ENCODE peak calls at places on chromosome 16, in five cellular contexts. E is AG04450, G is progenitor cell of endocrine pancreas, K is HL-60, H is GM10248. L is an unnamed sample.

GRCh38 chr16:48535831-48536599 is 74.0 kb downstream of the N4BP1 start:
- DNase-seq in H (peak), K (peak), G (no peak), E (no peak), L (peak)

GRCh38 chr16:21222495-21223337 is 10.8 kb upstream of the ANKS4B start:
- DNase-seq in K (no peak), H (no peak), G (no peak), E (no peak), L (no peak)

GRCh38 chr16:66740010-66740409 is 11.4 kb downstream of the DYNC1LI2 start:
- DNase-seq in H (peak), K (no peak), G (no peak), E (no peak), L (no peak)

GRCh38 chr16:81711609-81712329 is 67.3 kb upstream of the PLCG2 start:
- DNase-seq in K (no peak), G (no peak), E (peak), H (no peak), L (no peak)

GRCh38 chr16:66446737-66447136 is 19.6 kb downstream of the BEAN1 start:
- DNase-seq in E (no peak), G (no peak), K (no peak), H (no peak), L (no peak)

GRCh38 chr16:77807071-77807470 is 18.7 kb downstream of the VAT1L start:
- DNase-seq in K (no peak), G (no peak), E (no peak), H (no peak), L (no peak)

GRCh38 chr16:12157510-12158093 is 181.1 kb downstream of the SNX29 start:
- DNase-seq in E (no peak), H (no peak), K (no peak), G (no peak), L (no peak)

GRCh38 chr16:84922351-84923135 is 88.8 kb downstream of the ZDHHC7 start:
- DNase-seq in E (no peak), G (no peak), K (no peak), H (no peak), L (no peak)

GRCh38 chr16:57781741-57782606 is 20.3 kb downstream of the KIFC3 start:
- DNase-seq in H (no peak), G (no peak), K (no peak), E (no peak), L (no peak)
- TF ChIP-seq CTCF in H (no peak), G (no peak), K (no peak), E (no peak), L (no peak)

GRCh38 chr16:1468456-1468855 is 6.4 kb downstream of the CLCN7 start:
- DNase-seq in H (no peak), K (no peak), E (no peak), G (no peak), L (no peak)
- TF ChIP-seq CTCF in H (no peak), K (no peak), E (no peak), G (no peak), L (no peak)

GRCh38 chr16:86252596-86252995 is 257.7 kb upstream of the FOXF1 start:
- DNase-seq in K (no peak), G (no peak), E (no peak), H (no peak), L (no peak)

GRCh38 chr16:86249631-86250030 is 260.7 kb upstream of the FOXF1 start:
- DNase-seq in G (no peak), E (no peak), H (no peak), K (no peak), L (no peak)

GRCh38 chr16:86256995-86257394 is 253.3 kb upstream of the FOXF1 start:
- DNase-seq in E (no peak), G (no peak), K (no peak), H (no peak), L (no peak)

GRCh38 chr16:86248325-86248905 is 261.9 kb upstream of the FOXF1 start:
- DNase-seq in K (no peak), G (no peak), H (no peak), E (no peak), L (no peak)

GRCh38 chr16:86251682-86252081 is 258.6 kb upstream of the FOXF1 start:
- DNase-seq in G (no peak), H (no peak), E (peak), K (no peak), L (no peak)
- TF ChIP-seq CTCF in G (no peak), H (no peak), E (no peak), K (no peak), L (no peak)

GRCh38 chr16:3017262-3017805 is 649 bp downstream of the CLDN6 start:
- DNase-seq in K (no peak), E (no peak), G (no peak), H (no peak), L (no peak)

GRCh38 chr16:3015865-3016521 is 2.0 kb downstream of the CLDN6 start:
- DNase-seq in E (no peak), G (no peak), H (no peak), K (no peak), L (no peak)

GRCh38 chr16:3019594-3020246 is 448 bp upstream of the TNFRSF12A start:
- DNase-seq in H (no peak), G (no peak), E (no peak), K (no peak), L (no peak)

GRCh38 chr16:3020247-3020603 is at the start of gene TNFRSF12A:
- DNase-seq in E (no peak), H (peak), K (peak), G (peak), L (peak)

DNA sequence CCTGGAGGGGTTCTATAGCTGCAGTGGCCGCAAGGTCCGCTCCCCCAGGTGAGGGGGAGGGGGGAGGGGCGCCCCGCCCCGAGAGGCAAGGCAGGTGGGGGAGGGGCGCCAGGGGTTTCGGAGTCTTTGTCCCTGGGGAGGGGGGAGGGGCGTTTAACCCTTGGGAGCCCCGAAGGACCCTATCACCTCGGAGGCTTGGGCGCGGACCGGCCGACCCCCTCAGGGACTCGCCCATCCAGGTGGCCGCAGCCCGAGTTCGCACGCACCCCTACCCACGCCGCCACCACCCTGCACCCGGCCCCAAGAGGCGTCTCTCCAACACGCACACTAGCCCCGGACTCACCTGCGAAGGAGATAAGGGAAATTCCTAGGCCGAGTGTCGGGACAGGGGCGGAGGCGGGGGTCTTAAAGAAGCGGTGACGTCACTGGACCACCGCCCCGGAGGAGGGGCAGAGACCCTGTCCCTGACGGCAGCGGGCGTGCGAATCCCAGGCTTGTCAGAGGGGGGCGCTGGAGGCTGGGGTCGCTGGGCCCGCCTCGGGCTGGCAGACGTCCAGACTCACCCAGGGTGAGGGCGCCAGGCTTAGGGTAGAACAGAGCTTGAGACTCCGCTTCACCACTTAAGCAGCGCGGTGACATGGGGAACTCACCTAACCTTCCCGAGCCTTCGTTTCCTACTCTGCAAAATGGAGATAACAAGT is at the start of gene CLDN6:
- DNase-seq in E (no peak), G (peak), H (no peak), K (peak), L (no peak)
- TF ChIP-seq CTCF in E (peak), G (peak), H (peak), K (no peak), L (no peak)

GRCh38 chr16:71459510-71459909 is 2.5 kb downstream of the ZNF23 start:
- DNase-seq in K (no peak), G (no peak), E (no peak), H (no peak), L (no peak)

GRCh38 chr16:71456801-71457200 is 5.2 kb downstream of the ZNF23 start:
- DNase-seq in E (no peak), K (no peak), G (no peak), H (no peak), L (no peak)

GRCh38 chr16:71467810-71468209 is 5.8 kb upstream of the ZNF23 start:
- DNase-seq in H (peak), G (peak), K (no peak), E (no peak), L (no peak)

GRCh38 chr16:71460246-71460645 is 1.8 kb downstream of the ZNF23 start:
- DNase-seq in G (no peak), K (no peak), H (no peak), E (peak), L (no peak)

GRCh38 chr16:71461686-71462648 is at the start of gene ZNF23:
- DNase-seq in E (peak), K (peak), H (peak), G (peak), L (peak)
- TF ChIP-seq CTCF in E (peak), K (no peak), H (no peak), G (no peak), L (no peak)

GRCh38 chr16:87951550-87952538 is 610 bp downstream of the BANP start:
- DNase-seq in H (no peak), K (no peak), G (peak), E (no peak), L (no peak)
- TF ChIP-seq CTCF in H (no peak), K (no peak), G (peak), E (peak), L (no peak)

GRCh38 chr16:73204359-73205152 is 156.6 kb upstream of the ZFHX3 start:
- DNase-seq in E (no peak), H (no peak), K (no peak), G (no peak), L (no peak)

GRCh38 chr16:73210084-73210483 is 162.2 kb upstream of the ZFHX3 start:
- DNase-seq in H (no peak), K (no peak), E (no peak), G (no peak), L (no peak)

GRCh38 chr16:73205153-73205549 is 157.2 kb upstream of the ZFHX3 start:
- DNase-seq in E (no peak), K (no peak), G (no peak), H (no peak), L (no peak)

GRCh38 chr16:73209190-73209589 is 161.3 kb upstream of the ZFHX3 start:
- DNase-seq in H (no peak), G (no peak), E (no peak), K (no peak), L (no peak)

GRCh38 chr16:73206306-73206705 is 158.4 kb upstream of the ZFHX3 start:
- DNase-seq in H (no peak), E (no peak), K (no peak), G (no peak), L (no peak)
- TF ChIP-seq CTCF in H (no peak), E (no peak), K (no peak), G (no peak), L (no peak)